ENCODE peak calls at places on chromosome 22, in ten cellular contexts. P is body of pancreas; O is ovary; I is lower lobe of right lung; Q is cardiac fibroblast; L is colonic mucosa; K is CD8-positive, alpha-beta T cell; A is omental fat pad; S is LNCaP clone FGC; E is GM10248. H is an unnamed sample.

GRCh38 chr22:44107341-44107740 is 73.4 kb upstream of the PARVG start:
- DNase-seq in L (no peak), E (no peak), I (no peak), A (no peak), S (no peak), K (no peak), P (no peak), O (no peak), Q (no peak), H (no peak)

GRCh38 chr22:32949719-32950118 is 108.5 kb downstream of the SYN3 start:
- DNase-seq in Q (no peak), I (no peak), E (no peak), P (no peak), K (no peak), O (no peak), S (no peak), A (no peak), L (no peak), H (no peak)

GRCh38 chr22:17748555-17749353 is 25.5 kb downstream of the BID start:
- DNase-seq in K (no peak), S (no peak), E (no peak), P (no peak), Q (no peak), A (no peak), I (no peak), O (no peak), L (no peak), H (no peak)

GRCh38 chr22:32024791-32025190 is 18.3 kb upstream of the SLC5A1 start:
- DNase-seq in Q (peak), L (no peak), K (no peak), A (no peak), S (no peak), I (no peak), O (no peak), E (no peak), P (no peak), H (no peak)

GRCh38 chr22:37511368-37512104 is 7.7 kb downstream of the CARD10 start:
- DNase-seq in I (no peak), L (no peak), K (no peak), E (no peak), S (no peak), Q (no peak), A (no peak), O (no peak), P (no peak), H (no peak)

GRCh38 chr22:49972163-49973017 is 11.8 kb downstream of the PIM3 start:
- DNase-seq in A (peak), L (peak), S (no peak), P (no peak), E (no peak), Q (no peak), K (no peak), O (peak), I (peak), H (no peak)

GRCh38 chr22:32539631-32540449 is 65.2 kb downstream of the FBXO7 start:
- DNase-seq in P (no peak), E (no peak), L (peak), I (no peak), A (no peak), S (no peak), Q (no peak), K (no peak), O (no peak), H (no peak)

GRCh38 chr22:32720924-32721323 is 80.6 kb upstream of the TIMP3 start:
- DNase-seq in A (no peak), Q (peak), E (no peak), O (no peak), S (no peak), I (no peak), L (no peak), K (no peak), P (no peak), H (no peak)

GRCh38 chr22:24208012-24208749 is 26.9 kb downstream of the SUSD2 start:
- DNase-seq in L (no peak), E (no peak), Q (peak), I (no peak), K (no peak), O (no peak), A (no peak), S (peak), P (peak), H (peak)

GRCh38 chr22:48382197-48382596 is 1445.5 kb downstream of the BRD1 start:
- DNase-seq in L (no peak), O (peak), K (no peak), P (no peak), E (no peak), I (no peak), S (no peak), A (no peak), Q (no peak), H (no peak)

GRCh38 chr22:49850959-49851815 is 2.5 kb upstream of the ZBED4 start:
- DNase-seq in A (no peak), Q (no peak), K (no peak), S (no peak), I (no peak), E (no peak), P (no peak), O (no peak), L (no peak), H (no peak)

GRCh38 chr22:44646668-44647067 is 55.3 kb upstream of the PRR5 start:
- DNase-seq in A (no peak), I (no peak), O (no peak), K (no peak), P (no peak), E (no peak), S (no peak), Q (no peak), L (no peak), H (no peak)

GRCh38 chr22:50560034-50560433 is 2.7 kb downstream of the SYCE3 start:
- DNase-seq in P (no peak), S (no peak), E (no peak), L (no peak), O (no peak), K (no peak), I (no peak), A (no peak), Q (no peak), H (no peak)

GRCh38 chr22:33192156-33192555 is 134.0 kb upstream of the SYN3 start:
- DNase-seq in L (no peak), I (no peak), Q (no peak), E (no peak), P (no peak), K (no peak), O (no peak), S (no peak), A (no peak), H (no peak)

GRCh38 chr22:19579880-19580279 is 55.7 kb upstream of the CLDN5 start:
- DNase-seq in K (no peak), E (peak), L (no peak), A (no peak), I (peak), O (no peak), Q (peak), P (no peak), S (no peak), H (no peak)

GRCh38 chr22:22666307-22667091 is 22.1 kb downstream of the GGTLC2 start:
- DNase-seq in I (peak), E (peak), A (no peak), S (peak), O (no peak), K (no peak), L (peak), Q (peak), P (peak), H (peak)

GRCh38 chr22:48333323-48333763 is 1494.3 kb downstream of the BRD1 start:
- DNase-seq in I (peak), O (no peak), A (no peak), E (no peak), K (no peak), S (no peak), L (no peak), P (no peak), Q (no peak), H (no peak)

GRCh38 chr22:38272373-38273134 is at the start of gene TMEM184B:
- DNase-seq in E (peak), S (no peak), I (peak), O (peak), P (peak), Q (peak), K (peak), L (peak), A (peak), H (peak)

GRCh38 chr22:44707752-44708151 is 5.7 kb downstream of the PRR5 start:
- DNase-seq in A (no peak), E (no peak), S (no peak), O (no peak), Q (no peak), P (no peak), L (no peak), I (no peak), K (no peak), H (no peak)

GRCh38 chr22:28894320-28894719 is 10.9 kb downstream of the ZNRF3 start:
- DNase-seq in L (peak), I (no peak), Q (no peak), A (no peak), K (no peak), O (peak), S (no peak), E (no peak), P (peak), H (no peak)

GRCh38 chr22:43126506-43127165 is 16.1 kb downstream of the BIK start:
- DNase-seq in P (peak), I (no peak), A (no peak), S (no peak), E (peak), O (no peak), Q (peak), L (peak), K (no peak), H (peak)

GRCh38 chr22:22884888-22885840 is 2.5 kb upstream of the IGLL5 start:
- DNase-seq in E (peak), S (no peak), K (no peak), I (no peak), O (no peak), Q (no peak), A (no peak), L (no peak), P (no peak), H (no peak)

GRCh38 chr22:28995551-28995950 is 66.1 kb downstream of the C22orf31 start:
- DNase-seq in I (no peak), E (no peak), P (no peak), K (no peak), A (no peak), S (no peak), Q (no peak), O (no peak), L (no peak), H (no peak)

GRCh38 chr22:43378011-43378704 is 33.7 kb upstream of the MPPED1 start:
- DNase-seq in O (peak), K (no peak), Q (no peak), P (peak), S (peak), L (peak), A (no peak), I (peak), E (no peak), H (no peak)

GRCh38 chr22:44118645-44119315 is 61.9 kb upstream of the PARVG start:
- DNase-seq in E (no peak), A (no peak), P (no peak), O (peak), I (peak), L (no peak), S (no peak), K (no peak), Q (no peak), H (no peak)

GRCh38 chr22:22168941-22169867 is 75.4 kb upstream of the VPREB1 start:
- DNase-seq in O (no peak), A (no peak), L (no peak), I (no peak), K (no peak), Q (no peak), P (no peak), S (no peak), E (no peak), H (no peak)

GRCh38 chr22:19168088-19168890 is 10.2 kb downstream of the SLC25A1 start:
- DNase-seq in O (no peak), S (no peak), Q (no peak), I (no peak), L (no peak), A (no peak), E (no peak), K (no peak), P (no peak), H (no peak)

GRCh38 chr22:30266445-30267381 is at the start of gene OSM:
- DNase-seq in Q (no peak), E (no peak), O (no peak), A (no peak), P (peak), L (peak), K (peak), I (peak), S (no peak), H (no peak)

GRCh38 chr22:28620244-28620922 is 59.3 kb downstream of the TTC28 start:
- DNase-seq in O (peak), A (no peak), K (no peak), E (no peak), Q (no peak), I (no peak), P (no peak), L (no peak), S (no peak), H (no peak)

GRCh38 chr22:24824915-24825314 is 18.9 kb downstream of the SGSM1 start:
- DNase-seq in S (no peak), I (no peak), Q (no peak), E (no peak), L (no peak), A (no peak), K (no peak), O (no peak), P (no peak), H (no peak)

GRCh38 chr22:43114958-43115357 is 4.4 kb downstream of the BIK start:
- DNase-seq in L (peak), K (no peak), E (no peak), I (no peak), O (no peak), P (peak), A (no peak), Q (no peak), S (peak), H (peak)

GRCh38 chr22:37998543-37998942 is 14.2 kb upstream of the SOX10 start:
- DNase-seq in I (no peak), K (no peak), S (no peak), P (peak), O (no peak), E (no peak), L (no peak), A (no peak), Q (no peak), H (no peak)

GRCh38 chr22:21762712-21763581 is 27.4 kb upstream of the YPEL1 start:
- DNase-seq in L (no peak), I (no peak), S (no peak), O (no peak), E (peak), P (no peak), A (no peak), Q (no peak), K (no peak), H (no peak)

GRCh38 chr22:30459206-30460052 is 12.4 kb downstream of the SEC14L3 start:
- DNase-seq in K (no peak), A (no peak), L (no peak), Q (peak), E (no peak), P (no peak), O (no peak), I (no peak), S (no peak), H (peak)

GRCh38 chr22:17575681-17576080 is 12.4 kb downstream of the SLC25A18 start:
- DNase-seq in O (no peak), A (no peak), Q (no peak), S (no peak), L (no peak), K (no peak), P (no peak), I (no peak), E (no peak), H (no peak)

GRCh38 chr22:39680486-39680885 is 109.9 kb downstream of the CACNA1I start:
- DNase-seq in S (no peak), Q (no peak), E (no peak), L (no peak), P (no peak), I (no peak), K (no peak), A (no peak), O (no peak), H (no peak)

GRCh38 chr22:30943368-30943767 is 25.2 kb downstream of the MORC2 start:
- DNase-seq in I (no peak), Q (no peak), S (no peak), E (no peak), K (peak), O (no peak), P (no peak), L (no peak), A (no peak), H (no peak)

GRCh38 chr22:46262449-46263207 is 515 bp downstream of the PKDREJ start:
- DNase-seq in E (no peak), K (no peak), A (no peak), I (peak), S (no peak), O (peak), Q (peak), L (peak), P (peak), H (no peak)
- TF ChIP-seq CTCF in E (no peak), K (no peak), A (no peak), I (peak), S (no peak), O (no peak), Q (no peak), L (no peak), P (no peak), H (no peak)

GRCh38 chr22:41822289-41823057 is 10.4 kb upstream of the SREBF2 start:
- DNase-seq in S (peak), K (no peak), A (no peak), L (no peak), Q (peak), E (peak), I (no peak), O (no peak), P (peak), H (peak)
- TF ChIP-seq CTCF in S (peak), K (peak), A (no peak), L (peak), Q (peak), E (peak), I (peak), O (peak), P (peak), H (peak)

GRCh38 chr22:20741634-20742581 is 32.0 kb upstream of the SERPIND1 start:
- DNase-seq in K (no peak), P (peak), O (no peak), Q (peak), I (no peak), A (no peak), L (peak), S (peak), E (peak), H (peak)
- TF ChIP-seq CTCF in K (peak), P (peak), O (no peak), Q (peak), I (peak), A (peak), L (peak), S (peak), E (peak), H (peak)

DNA sequence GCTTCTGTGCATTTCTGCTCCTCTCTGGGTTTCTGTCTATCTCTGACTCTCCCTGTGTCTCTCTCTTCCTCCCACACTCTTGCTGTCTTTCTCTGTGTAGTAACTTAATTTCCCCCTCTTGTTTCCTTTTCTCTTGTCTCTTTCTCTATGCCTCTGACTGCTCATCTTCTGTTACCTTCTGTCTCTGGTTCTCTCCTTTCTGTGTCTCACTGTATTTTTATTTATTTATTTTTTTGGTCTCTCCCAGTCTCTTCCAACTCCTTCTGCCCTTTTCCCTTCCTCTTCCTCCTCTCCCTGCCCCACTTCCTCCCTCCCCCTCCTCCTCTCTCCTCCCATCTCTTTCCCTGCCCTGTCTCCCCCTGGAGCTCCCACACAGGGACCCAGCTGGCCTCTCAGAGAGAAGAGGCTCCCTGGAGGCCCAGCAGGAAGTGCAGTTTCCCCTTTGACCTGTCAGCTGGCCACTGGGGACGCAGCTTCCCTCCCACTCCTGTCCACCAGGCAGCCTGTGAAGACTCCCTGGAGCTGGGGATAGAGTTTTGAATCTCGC is 38.3 kb upstream of the MYH9 start:
- DNase-seq in I (peak), L (peak), O (peak), E (no peak), P (peak), K (no peak), Q (peak), A (no peak), S (no peak), H (no peak)
- TF ChIP-seq CTCF in I (no peak), L (no peak), O (no peak), E (no peak), P (no peak), K (no peak), Q (no peak), A (no peak), S (no peak), H (no peak)

DNA sequence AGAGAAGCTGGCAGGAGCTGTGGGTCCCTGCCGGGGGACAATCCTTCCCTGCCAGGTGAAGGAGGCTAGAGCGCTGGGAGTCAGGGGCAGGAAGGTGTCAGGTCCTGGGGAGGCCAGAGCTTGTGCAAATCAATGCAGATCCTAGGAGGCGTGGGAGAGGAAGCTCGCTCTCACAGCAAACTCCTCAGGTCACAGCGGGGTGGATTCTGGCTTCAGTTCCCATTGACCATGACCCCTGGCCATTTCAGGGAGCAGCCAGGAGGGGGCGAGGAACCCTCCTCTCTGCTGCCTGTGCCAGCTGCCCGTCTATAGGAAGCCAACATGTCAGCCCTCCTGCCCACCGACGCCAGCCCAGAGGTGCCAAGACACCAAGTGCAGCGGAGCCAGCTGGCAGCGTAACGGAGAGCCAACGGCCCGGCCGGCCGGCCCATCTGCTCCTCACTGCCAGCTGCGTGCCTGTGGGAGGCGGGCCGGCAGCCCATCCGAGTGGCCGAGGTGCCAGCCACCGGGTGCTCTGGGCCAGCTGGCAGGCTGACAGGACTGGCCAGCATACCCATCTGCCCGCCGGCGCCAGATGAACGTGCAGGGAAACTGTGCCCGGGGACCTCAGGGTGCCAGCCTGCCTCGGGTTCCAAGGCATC is 374.9 kb downstream of the MIAT start:
- DNase-seq in L (no peak), K (no peak), I (no peak), S (no peak), P (peak), Q (no peak), A (no peak), O (peak), E (no peak), H (no peak)
- TF ChIP-seq CTCF in L (no peak), K (no peak), I (no peak), S (no peak), P (no peak), Q (peak), A (no peak), O (no peak), E (no peak), H (no peak)

H was measured in Calu3.